ENCODE peak calls at places on chromosomes 6 and 20, in eight cellular contexts. K, V, O, E, T, N, Z and S are unnamed samples.

GRCh38 chr6:32637219-32637880 is at the start of gene HLA-DQA1:
- DNase-seq in K (no peak), V (no peak), O (no peak), E (no peak), T (no peak), N (no peak), Z (peak), S (no peak)

GRCh38 chr6:159608961-159609673 is 83.9 kb downstream of the SOD2 start:
- DNase-seq in K (no peak), V (no peak), O (no peak), E (no peak), T (no peak), N (peak), Z (no peak), S (peak)

GRCh38 chr6:169028343-169028742 is 225.3 kb downstream of the THBS2 start:
- DNase-seq in K (no peak), V (no peak), O (no peak), E (no peak), T (no peak), N (no peak), Z (no peak), S (no peak)

GRCh38 chr6:107124934-107125348 is 9.6 kb upstream of the BEND3 start:
- DNase-seq in K (no peak), V (no peak), O (no peak), E (no peak), T (no peak), N (no peak), Z (no peak), S (no peak)

GRCh38 chr6:39357998-39358686 is 35.6 kb upstream of the KCNK16 start:
- DNase-seq in K (peak), V (peak), O (no peak), E (no peak), T (no peak), N (peak), Z (peak), S (peak)

GRCh38 chr20:60078351-60079250 is 120.4 kb downstream of the CDH26 start:
- DNase-seq in K (no peak), V (no peak), O (no peak), E (no peak), T (no peak), N (no peak), Z (no peak), S (peak)

GRCh38 chr6:30515967-30516753 is 26.9 kb downstream of the HLA-E start:
- DNase-seq in K (peak), V (peak), O (peak), E (peak), T (peak), N (peak), Z (peak), S (peak)

GRCh38 chr6:34610819-34611477 is 54.8 kb upstream of the SPDEF start:
- DNase-seq in K (peak), V (no peak), O (no peak), E (no peak), T (no peak), N (peak), Z (no peak), S (peak)

GRCh38 chr6:75166236-75166635 is 39.6 kb downstream of the COL12A1 start:
- DNase-seq in K (no peak), V (no peak), O (no peak), E (no peak), T (no peak), N (peak), Z (no peak), S (no peak)

GRCh38 chr6:9116026-9116425 is 680.7 kb upstream of the SLC35B3 start:
- DNase-seq in K (no peak), V (no peak), O (no peak), E (no peak), T (no peak), N (peak), Z (no peak), S (peak)

GRCh38 chr20:31751126-31751525 is 12.0 kb downstream of the TPX2 start:
- DNase-seq in K (no peak), V (no peak), O (no peak), E (no peak), T (no peak), N (peak), Z (no peak), S (no peak)

GRCh38 chr6:155001482-155001881 is 6.4 kb downstream of the TIAM2 start:
- DNase-seq in K (no peak), V (no peak), O (no peak), E (no peak), T (no peak), N (peak), Z (no peak), S (no peak)

GRCh38 chr6:11202513-11203305 is 29.8 kb downstream of the NEDD9 start:
- DNase-seq in K (no peak), V (no peak), O (no peak), E (no peak), T (no peak), N (no peak), Z (no peak), S (no peak)

GRCh38 chr6:41443616-41444525 is 102.3 kb upstream of the FOXP4 start:
- DNase-seq in K (no peak), V (no peak), O (no peak), E (no peak), T (no peak), N (peak), Z (peak), S (no peak)
- H3K4me3 ChIP-seq in K (no peak), V (no peak), O (no peak), E (no peak), T (no peak), N (no peak), Z (no peak), S (no peak)

DNA sequence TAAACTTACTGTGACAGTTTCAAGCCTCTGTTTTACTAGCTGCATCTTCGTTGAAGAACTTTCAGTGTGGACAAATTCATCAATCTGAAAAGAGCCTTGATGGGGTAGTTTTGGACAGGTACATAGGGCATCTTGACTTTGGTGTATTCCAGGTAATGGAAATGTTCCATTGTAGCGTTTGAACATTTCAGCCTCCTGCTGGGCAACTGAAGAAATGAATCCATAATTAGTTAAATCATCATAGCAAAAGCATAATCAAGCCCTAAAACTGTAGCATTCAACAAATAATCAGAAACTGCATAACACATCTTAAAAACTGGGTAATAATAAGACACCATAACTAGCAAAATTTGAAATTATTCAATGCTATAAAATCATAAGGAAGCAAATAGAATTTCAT is 86.2 kb downstream of the AHI1 start:
- DNase-seq in K (no peak), V (no peak), O (no peak), E (no peak), T (no peak), N (peak), Z (no peak), S (peak)
- TF ChIP-seq CTCF in K (no peak), V (peak), O (peak), E (no peak), T (no peak), N (peak), Z (no peak), S (peak)

GRCh38 chr6:3748726-3749389 is 2.7 kb downstream of the PXDC1 start:
- DNase-seq in K (no peak), V (no peak), O (no peak), E (peak), T (no peak), N (no peak), Z (no peak), S (no peak)

GRCh38 chr6:3746696-3747095 is 4.8 kb downstream of the PXDC1 start:
- DNase-seq in K (no peak), V (no peak), O (no peak), E (no peak), T (no peak), N (no peak), Z (no peak), S (no peak)

GRCh38 chr6:3749390-3749978 is 2.0 kb downstream of the PXDC1 start:
- DNase-seq in K (peak), V (no peak), O (peak), E (peak), T (peak), N (no peak), Z (no peak), S (peak)

GRCh38 chr6:3747100-3747737 is 4.3 kb downstream of the PXDC1 start:
- DNase-seq in K (no peak), V (no peak), O (no peak), E (no peak), T (no peak), N (no peak), Z (no peak), S (no peak)

DNA sequence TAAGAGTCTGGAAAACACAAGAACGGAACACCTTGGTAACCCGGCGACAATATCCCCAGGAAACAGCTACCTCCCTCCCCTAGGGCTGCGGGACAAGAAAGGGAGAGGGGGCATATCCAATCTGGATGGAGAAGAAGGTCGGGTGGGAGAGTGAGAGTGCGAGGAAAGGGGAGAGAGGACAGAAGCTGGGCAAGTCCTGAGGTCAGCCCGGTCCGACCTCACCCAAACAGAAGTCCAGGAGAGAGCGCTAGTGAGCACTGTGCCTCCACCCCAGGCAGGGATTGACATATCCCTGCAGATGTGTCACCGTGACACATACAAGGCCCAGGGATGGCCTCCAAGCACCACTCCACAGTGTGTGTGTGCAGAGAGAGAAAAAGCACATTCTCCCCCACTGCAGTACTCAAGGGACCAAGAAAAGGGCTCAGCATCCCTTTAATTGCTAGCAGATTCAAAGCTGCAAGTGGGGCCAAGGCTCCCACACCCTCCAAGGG is 3.3 kb downstream of the PXDC1 start:
- DNase-seq in K (peak), V (peak), O (peak), E (no peak), T (peak), N (peak), Z (peak), S (peak)
- H3K4me3 ChIP-seq in K (peak), V (no peak), O (no peak), E (peak), T (no peak), N (peak), Z (no peak), S (no peak)

GRCh38 chr20:25015986-25016385 is 23.4 kb upstream of the APMAP start:
- DNase-seq in K (peak), V (no peak), O (peak), E (peak), T (no peak), N (no peak), Z (no peak), S (no peak)

GRCh38 chr20:25018425-25018824 is 25.9 kb upstream of the APMAP start:
- DNase-seq in K (peak), V (no peak), O (peak), E (peak), T (no peak), N (no peak), Z (no peak), S (no peak)

GRCh38 chr20:25018841-25019240 is 26.3 kb upstream of the APMAP start:
- DNase-seq in K (peak), V (no peak), O (peak), E (peak), T (no peak), N (no peak), Z (no peak), S (no peak)

GRCh38 chr20:25016471-25016870 is 23.9 kb upstream of the APMAP start:
- DNase-seq in K (peak), V (no peak), O (peak), E (no peak), T (no peak), N (no peak), Z (no peak), S (no peak)

GRCh38 chr20:25017257-25017803 is 24.8 kb upstream of the APMAP start:
- DNase-seq in K (peak), V (no peak), O (peak), E (peak), T (peak), N (no peak), Z (no peak), S (peak)
- TF ChIP-seq CTCF in K (no peak), V (no peak), O (no peak), E (no peak), T (no peak), N (no peak), Z (no peak), S (peak)

GRCh38 chr20:62117362-62117646 is 5.0 kb upstream of the LSM14B start:
- DNase-seq in K (no peak), V (no peak), O (no peak), E (no peak), T (no peak), N (no peak), Z (no peak), S (no peak)
- H3K4me3 ChIP-seq in K (no peak), V (no peak), O (no peak), E (no peak), T (no peak), N (no peak), Z (no peak), S (no peak)

DNA sequence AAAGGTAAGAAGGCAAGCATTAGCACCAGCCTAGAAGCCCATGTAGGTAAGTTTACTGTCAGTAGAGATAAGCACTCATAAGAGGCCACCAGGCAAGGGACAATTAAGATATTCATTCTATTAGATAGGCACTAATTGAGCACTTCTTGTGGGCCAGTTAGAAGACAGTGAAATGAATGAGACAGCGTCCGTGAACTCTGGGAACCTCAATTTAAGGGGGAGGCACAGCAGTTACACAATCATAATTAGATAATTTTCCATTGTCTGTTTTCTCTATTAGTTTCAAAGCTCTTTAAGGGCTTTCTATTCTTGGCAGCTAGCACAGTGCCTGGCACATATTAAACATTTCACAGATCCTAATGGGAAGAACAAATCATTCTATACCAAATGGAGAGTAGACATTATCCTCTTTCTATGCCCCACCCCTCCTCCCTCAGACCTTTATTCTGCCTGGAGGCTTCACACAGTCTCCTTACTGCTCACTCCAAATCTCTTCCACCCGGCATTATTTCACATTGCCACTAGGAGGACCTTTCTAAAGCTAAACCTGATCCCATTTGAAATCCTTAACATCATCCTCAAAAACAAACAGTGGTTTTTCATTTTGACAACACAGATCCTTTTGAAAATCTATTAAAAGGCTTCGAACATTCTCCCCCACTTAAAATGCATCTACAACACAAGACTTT is 529.6 kb downstream of the ADGRB3 start:
- DNase-seq in K (no peak), V (peak), O (no peak), E (no peak), T (no peak), N (no peak), Z (no peak), S (peak)
- TF ChIP-seq CTCF in K (no peak), V (no peak), O (no peak), E (no peak), T (no peak), N (no peak), Z (no peak), S (peak)